ENCODE peak calls at places on chromosomes 7 and 10, in ten cellular contexts. A is T-cell, N is AG08396, M is ecto neural progenitor cell, D is HuH-7.5, P is fibroblast of lung, E is nucleus accumbens, H is thoracic aorta, J is hippocampal formation, Y is EL. L is an unnamed sample.

GRCh38 chr10:116809528-116810500 is 39.5 kb upstream of the ENO4 start:
- DNase-seq in D (peak; percentile 31), M (peak; percentile 73), N (peak; percentile 24), A (no peak), J (no peak), H (no peak), P (no peak), E (no peak), Y (peak; percentile 11), L (peak; percentile 77)

GRCh38 chr7:75866129-75866496 is 12.7 kb upstream of the RHBDD2 start:
- DNase-seq in E (no peak), M (no peak), A (no peak), P (peak; percentile 26), H (no peak), N (no peak), Y (peak; percentile 42), J (no peak), D (no peak), L (no peak)

GRCh38 chr10:114726820-114727271 is 68.8 kb upstream of the ABLIM1 start:
- DNase-seq in D (no peak), P (no peak), J (no peak), E (no peak), N (no peak), Y (no peak), H (no peak), M (no peak), A (no peak), L (no peak)

GRCh38 chr7:74306737-74307469 is 17.7 kb downstream of the CLIP2 start:
- DNase-seq in J (peak; percentile 67), A (no peak), Y (peak; percentile 86), D (no peak), P (peak; percentile 84), N (peak; percentile 73), H (no peak), E (peak; percentile 81), M (no peak), L (no peak)

GRCh38 chr10:71074176-71074755 is 138.1 kb upstream of the UNC5B start:
- DNase-seq in E (no peak), Y (peak; percentile 21), M (peak; percentile 45), A (no peak), D (no peak), N (no peak), P (no peak), H (no peak), J (no peak), L (peak; percentile 65)

GRCh38 chr7:124263232-124263827 is 230.5 kb upstream of the TMEM229A start:
- DNase-seq in A (no peak), E (no peak), D (no peak), N (no peak), J (no peak), Y (peak; percentile 4), H (no peak), M (no peak), P (no peak), L (no peak)

GRCh38 chr7:114865564-114865963 is 56.3 kb upstream of the MDFIC start:
- DNase-seq in D (peak; percentile 7), E (no peak), Y (peak; percentile 50), P (peak; percentile 52), H (no peak), J (no peak), M (peak; percentile 52), A (peak; percentile 8), N (peak; percentile 43), L (peak; percentile 17)

GRCh38 chr10:20494474-20494873 is 402.6 kb downstream of the NEBL start:
- DNase-seq in Y (no peak), H (no peak), M (no peak), E (no peak), A (no peak), P (peak; percentile 20), N (no peak), J (no peak), D (no peak), L (no peak)

GRCh38 chr10:36266923-36267322 is 624.8 kb upstream of the FZD8 start:
- DNase-seq in P (no peak), N (no peak), H (no peak), J (no peak), A (no peak), Y (no peak), E (no peak), M (no peak), D (no peak), L (no peak)

GRCh38 chr10:12843296-12843945 is 158.1 kb downstream of the CCDC3 start:
- DNase-seq in M (no peak), P (no peak), H (no peak), D (no peak), A (no peak), Y (no peak), N (no peak), J (no peak), E (no peak), L (no peak)

GRCh38 chr7:30596043-30596641 is 1.5 kb downstream of the GARS1 start:
- DNase-seq in N (peak; percentile 47), Y (peak; percentile 45), A (no peak), D (peak; percentile 23), H (no peak), E (no peak), P (peak; percentile 40), M (no peak), J (no peak), L (no peak)

GRCh38 chr10:61673360-61673759 is 10.6 kb downstream of the CABCOCO1 start:
- DNase-seq in H (no peak), E (no peak), D (no peak), J (no peak), M (no peak), P (no peak), Y (no peak), A (no peak), N (no peak), L (no peak)

GRCh38 chr7:69123003-69123402 is 475.3 kb upstream of the AUTS2 start:
- DNase-seq in M (no peak), J (no peak), E (no peak), Y (no peak), D (no peak), N (no peak), A (no peak), H (no peak), P (no peak), L (no peak)

GRCh38 chr10:100890696-100891271 is 22.0 kb upstream of the SLF2 start:
- DNase-seq in E (no peak), H (no peak), Y (peak; percentile 98), M (peak; percentile 34), D (no peak), P (peak; percentile 98), J (no peak), A (no peak), N (peak; percentile 75), L (no peak)

GRCh38 chr7:44391746-44392617 is 66.6 kb upstream of the CAMK2B start:
- DNase-seq in M (peak; percentile 19), E (no peak), P (no peak), D (no peak), Y (no peak), A (no peak), N (no peak), J (no peak), H (no peak), L (peak; percentile 77)

GRCh38 chr7:1659696-1660095 is 10.4 kb upstream of the ELFN1 start:
- DNase-seq in P (no peak), A (no peak), J (no peak), H (no peak), N (no peak), D (no peak), E (no peak), Y (peak; percentile 74), M (no peak), L (peak; percentile 75)

GRCh38 chr7:28988818-28989595 is 30.9 kb upstream of the TRIL start:
- DNase-seq in N (peak; percentile 73), M (no peak), Y (peak; percentile 95), H (no peak), D (no peak), J (no peak), P (peak; percentile 98), A (no peak), E (no peak), L (peak; percentile 86)

GRCh38 chr10:22915314-22915713 is 12.5 kb upstream of the ARMC3 start:
- DNase-seq in D (no peak), E (no peak), M (no peak), Y (no peak), H (no peak), A (no peak), P (no peak), N (no peak), J (no peak), L (no peak)

GRCh38 chr10:111598433-111599059 is 521.7 kb downstream of the ADRA2A start:
- DNase-seq in M (peak; percentile 74), N (peak; percentile 20), H (no peak), J (peak; percentile 23), P (peak; percentile 41), D (peak; percentile 13), Y (peak; percentile 42), E (peak; percentile 20), A (peak; percentile 9), L (peak; percentile 60)

GRCh38 chr7:151851160-151851751 is 25.7 kb downstream of the PRKAG2 start:
- DNase-seq in N (no peak), Y (no peak), E (no peak), P (no peak), H (no peak), J (peak; percentile 34), A (no peak), D (no peak), M (no peak), L (no peak)

GRCh38 chr7:96314402-96315108 is 7.3 kb downstream of the SLC25A13 start:
- DNase-seq in M (no peak), A (no peak), N (no peak), J (no peak), D (no peak), P (peak; percentile 16), E (no peak), H (no peak), Y (peak; percentile 74), L (no peak)

GRCh38 chr7:133150760-133151159 is 68.9 kb upstream of the CHCHD3 start:
- DNase-seq in P (no peak), H (no peak), D (no peak), M (no peak), E (no peak), N (no peak), Y (no peak), J (no peak), A (no peak), L (no peak)

GRCh38 chr10:61836233-61836887 is 65.1 kb upstream of the ARID5B start:
- DNase-seq in D (no peak), M (no peak), J (no peak), A (no peak), H (no peak), N (no peak), E (no peak), P (peak; percentile 63), Y (peak; percentile 46), L (no peak)

GRCh38 chr7:96181174-96181573 is 140.7 kb downstream of the SLC25A13 start:
- DNase-seq in N (no peak), Y (no peak), A (no peak), P (peak; percentile 10), H (no peak), M (no peak), J (no peak), E (no peak), D (no peak), L (no peak)

GRCh38 chr7:139284252-139284896 is 53.3 kb downstream of the UBN2 start:
- DNase-seq in A (no peak), N (no peak), Y (no peak), H (no peak), E (no peak), P (no peak), M (no peak), J (no peak), D (no peak), L (no peak)

GRCh38 chr7:665251-665650 is 61.2 kb upstream of the DNAAF5 start:
- DNase-seq in Y (no peak), E (no peak), M (no peak), J (no peak), D (peak; percentile 49), A (no peak), H (no peak), N (peak; percentile 34), P (peak; percentile 65), L (no peak)

GRCh38 chr7:44398953-44399574 is 73.7 kb upstream of the CAMK2B start:
- DNase-seq in E (no peak), N (no peak), Y (no peak), D (no peak), H (no peak), M (no peak), J (no peak), A (no peak), P (no peak), L (peak; percentile 31)

GRCh38 chr10:106772957-106773356 is 391.5 kb downstream of the SORCS1 start:
- DNase-seq in Y (no peak), H (no peak), A (no peak), N (no peak), E (no peak), J (no peak), M (no peak), D (no peak), P (no peak), L (no peak)

L was measured in lower leg skin.